ENCODE peak calls at places on chromosomes 5 and 9, in ten cellular contexts. I, H, Q, G, W, A, J, B, T and X are unnamed samples.

GRCh38 chr9:132699926-132700325 is 29.7 kb downstream of the GTF3C4 start:
- DNase-seq in A (no peak), H (no peak), W (no peak), T (no peak), G (no peak), I (peak; percentile 10), B (no peak), Q (no peak), J (no peak), X (peak; percentile 64)

GRCh38 chr5:53364098-53364497 is 116.3 kb upstream of the FST start:
- DNase-seq in A (no peak), H (no peak), T (no peak), Q (no peak), B (no peak), J (no peak), W (no peak), I (no peak), G (no peak), X (no peak)

GRCh38 chr5:12661617-12662370 is 757.5 kb upstream of the CTNND2 start:
- DNase-seq in W (no peak), J (peak; percentile 37), T (no peak), A (no peak), I (no peak), Q (no peak), B (no peak), H (no peak), G (no peak), X (no peak)

GRCh38 chr9:88952086-88952615 is 39.1 kb upstream of the S1PR3 start:
- DNase-seq in T (no peak), H (no peak), I (no peak), A (no peak), Q (no peak), J (no peak), W (no peak), G (no peak), B (no peak), X (no peak)

GRCh38 chr5:5165541-5166002 is 25.4 kb downstream of the ADAMTS16 start:
- DNase-seq in A (no peak), J (no peak), I (peak; percentile 8), G (no peak), W (no peak), B (peak; percentile 69), Q (no peak), T (peak; percentile 82), H (no peak), X (no peak)

GRCh38 chr5:32251864-32252458 is 60.8 kb downstream of the MTMR12 start:
- DNase-seq in B (no peak), W (no peak), H (no peak), A (no peak), G (no peak), T (no peak), Q (no peak), J (no peak), I (no peak), X (no peak)

GRCh38 chr9:85483214-85483613 is 258.5 kb downstream of the AGTPBP1 start:
- DNase-seq in G (no peak), W (no peak), A (no peak), Q (no peak), B (peak; percentile 12), T (no peak), I (no peak), J (no peak), H (no peak), X (no peak)

GRCh38 chr5:133365738-133366137 is 246.6 kb downstream of the FSTL4 start:
- DNase-seq in B (no peak), G (no peak), H (no peak), I (no peak), W (no peak), J (no peak), Q (no peak), T (no peak), A (no peak), X (no peak)